ENCODE peak calls at places on chromosomes 7 and 10, in nine cellular contexts. U, P, D, Y, V, Z, Q, K and B are unnamed samples.

GRCh38 chr7:102170417-102170970 is 116.2 kb upstream of the SH2B2 start:
- DNase-seq in U (no peak), P (no peak), D (no peak), Y (peak; percentile 13), V (no peak), Z (no peak), Q (no peak), K (peak; percentile 73), B (peak; percentile 85)

GRCh38 chr7:18444856-18445255 is 50.7 kb upstream of the HDAC9 start:
- DNase-seq in U (no peak), P (no peak), D (no peak), Y (no peak), V (no peak), Z (no peak), Q (no peak), K (no peak), B (peak; percentile 5)

GRCh38 chr10:128419466-128420019 is 293.3 kb upstream of the MKI67 start:
- DNase-seq in U (no peak), P (no peak), D (no peak), Y (no peak), V (no peak), Z (no peak), Q (no peak), K (no peak), B (no peak)

GRCh38 chr7:102152672-102153585 is 133.7 kb upstream of the SH2B2 start:
- DNase-seq in U (no peak), P (no peak), D (peak; percentile 42), Y (peak; percentile 48), V (peak; percentile 36), Z (peak; percentile 63), Q (no peak), K (peak; percentile 22), B (peak; percentile 88)

GRCh38 chr7:80954181-80954580 is 35.3 kb upstream of the SEMA3C start:
- DNase-seq in U (no peak), P (no peak), D (no peak), Y (no peak), V (no peak), Z (no peak), Q (no peak), K (no peak), B (no peak)

GRCh38 chr7:94650137-94650536 is 5.8 kb downstream of the SGCE start:
- DNase-seq in U (no peak), P (no peak), D (peak; percentile 35), Y (no peak), V (no peak), Z (no peak), Q (no peak), K (no peak), B (no peak)

GRCh38 chr10:62723375-62723774 is 81.1 kb upstream of the ADO start:
- DNase-seq in U (no peak), P (no peak), D (no peak), Y (no peak), V (no peak), Z (no peak), Q (no peak), K (no peak), B (no peak)

GRCh38 chr7:73369009-73369408 is 41.0 kb downstream of the FKBP6 start:
- DNase-seq in U (no peak), P (no peak), D (no peak), Y (no peak), V (no peak), Z (no peak), Q (no peak), K (no peak), B (no peak)

GRCh38 chr10:17115683-17116082 is 13.9 kb downstream of the CUBN start:
- DNase-seq in U (no peak), P (no peak), D (no peak), Y (no peak), V (no peak), Z (peak; percentile 51), Q (no peak), K (peak; percentile 61), B (no peak)

GRCh38 chr7:6273380-6273837 is 985 bp upstream of the CYTH3 start:
- DNase-seq in U (no peak), P (no peak), D (no peak), Y (no peak), V (peak; percentile 50), Z (no peak), Q (no peak), K (no peak), B (peak; percentile 40)

DNA sequence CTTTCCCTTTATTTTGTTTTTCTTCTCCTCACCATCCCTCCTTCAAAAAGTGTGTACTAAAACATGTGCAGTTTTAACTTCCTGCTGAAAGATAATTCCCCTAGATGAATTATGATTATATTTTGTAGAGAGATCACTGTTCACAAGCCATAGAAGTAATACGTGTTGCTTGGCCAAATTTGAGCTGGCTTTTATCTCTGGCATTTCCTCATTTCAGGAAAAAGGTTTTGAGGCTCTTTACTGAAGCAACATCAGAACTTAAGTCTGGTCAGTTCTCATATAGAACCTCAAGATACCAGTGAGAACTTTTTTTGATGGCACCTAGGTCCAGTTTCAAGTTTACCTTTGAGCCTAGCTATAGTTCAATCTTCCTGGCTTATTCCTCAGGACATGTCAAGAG is 463.3 kb downstream of the INHBA start:
- DNase-seq in U (no peak), P (no peak), D (no peak), Y (no peak), V (no peak), Z (no peak), Q (no peak), K (no peak), B (no peak)
- H3K36me3 ChIP-seq in U (no peaks in the 10 kb centered on the region), P (no peaks in the 10 kb centered on the region), D (no peaks in the 10 kb centered on the region), Y (no peaks in the 10 kb centered on the region), V (no peaks in the 10 kb centered on the region), Z (no peaks in the 10 kb centered on the region), Q (no peaks in the 10 kb centered on the region), K (no peaks in the 10 kb centered on the region), B (no peaks in the 10 kb centered on the region)

DNA sequence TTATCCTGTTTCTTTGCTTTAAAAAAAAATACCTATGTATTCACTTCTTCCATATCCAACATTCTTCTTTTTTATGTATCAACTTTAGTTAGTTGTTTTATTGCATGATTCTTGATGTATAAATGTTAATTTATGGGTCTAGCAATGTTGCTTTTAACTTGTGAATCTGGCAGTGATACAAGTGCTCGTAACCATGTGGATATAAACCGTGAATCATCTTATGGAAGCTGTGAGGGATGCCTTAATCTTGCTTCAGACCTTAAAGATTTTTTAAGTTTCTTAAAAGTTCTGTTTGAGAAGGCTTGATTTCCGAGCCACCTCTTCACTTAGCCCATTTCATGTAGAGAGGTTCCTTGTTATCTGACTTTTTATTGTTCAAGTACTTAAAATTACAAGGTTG is 25.9 kb downstream of the HELLS start:
- DNase-seq in U (no peak), P (no peak), D (no peak), Y (no peak), V (no peak), Z (peak; percentile 58), Q (no peak), K (no peak), B (no peak)
- H3K4me3 ChIP-seq in U (no peak overlapping the region), P (no peak overlapping the region), D (no peak overlapping the region), Y (no peak overlapping the region), V (no peak overlapping the region), Z (no peak overlapping the region), Q (no peak overlapping the region), K (no peak overlapping the region), B (no peak overlapping the region)

DNA sequence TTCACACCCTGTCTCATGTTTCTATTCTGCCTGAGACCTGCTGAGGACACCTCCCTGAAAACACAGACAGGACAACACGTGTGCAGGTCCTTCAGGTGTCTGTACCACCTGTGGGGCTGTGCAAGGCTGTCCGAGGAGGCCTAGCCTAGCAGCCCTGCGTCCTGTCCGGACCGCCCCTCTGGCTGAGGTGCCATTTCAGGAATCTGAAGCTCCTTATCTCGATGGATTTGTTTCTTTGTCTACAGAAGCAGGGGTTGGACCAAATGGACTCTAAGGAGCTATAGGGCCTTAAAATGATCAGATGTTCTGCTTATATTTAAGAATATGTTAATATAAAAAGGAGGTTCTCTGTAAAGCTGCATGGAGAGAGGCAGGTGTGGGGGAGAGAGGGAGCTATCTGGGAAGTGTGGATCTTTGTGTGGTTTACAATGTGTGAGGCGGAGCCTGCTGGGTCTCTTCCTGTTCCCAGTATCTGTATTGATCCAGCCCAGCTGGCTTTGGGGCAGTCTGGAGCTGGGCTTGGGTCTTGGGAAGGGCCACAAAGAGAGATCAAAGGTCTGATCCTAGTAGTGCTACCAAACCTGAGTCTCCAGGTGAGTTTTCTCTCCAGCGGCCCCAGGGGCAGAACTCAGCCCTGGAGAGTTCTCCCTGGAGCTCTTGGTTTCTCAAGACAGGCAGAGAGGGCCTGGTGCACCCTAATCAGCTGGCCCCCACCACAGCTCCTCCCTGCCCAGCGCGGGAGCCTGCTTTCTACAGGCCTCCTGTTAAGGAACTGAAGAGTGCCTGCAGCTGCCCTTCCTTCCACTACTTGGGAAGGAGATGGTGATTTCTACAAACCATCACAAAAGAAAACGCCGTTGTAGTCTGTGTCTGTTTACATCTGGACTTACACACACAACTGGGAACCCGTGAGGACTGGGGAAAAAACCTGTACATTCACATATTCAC is 3.4 kb upstream of the MNX1 start:
- DNase-seq in U (no peak), P (no peak), D (no peak), Y (no peak), V (no peak), Z (no peak), Q (no peak), K (no peak), B (peak; percentile 81)
- H3K27me3 ChIP-seq in U (peaks cover 46% of the 10 kb centered on the region), P (peaks cover 97% of the 10 kb centered on the region), D (peaks cover 2% of the 10 kb centered on the region), Y (peaks cover 93% of the 10 kb centered on the region), V (peaks cover 40% of the 10 kb centered on the region), Z (peaks cover 93% of the 10 kb centered on the region), Q (peaks cover 93% of the 10 kb centered on the region), K (peaks cover 96% of the 10 kb centered on the region), B (peaks cover 96% of the 10 kb centered on the region)

DNA sequence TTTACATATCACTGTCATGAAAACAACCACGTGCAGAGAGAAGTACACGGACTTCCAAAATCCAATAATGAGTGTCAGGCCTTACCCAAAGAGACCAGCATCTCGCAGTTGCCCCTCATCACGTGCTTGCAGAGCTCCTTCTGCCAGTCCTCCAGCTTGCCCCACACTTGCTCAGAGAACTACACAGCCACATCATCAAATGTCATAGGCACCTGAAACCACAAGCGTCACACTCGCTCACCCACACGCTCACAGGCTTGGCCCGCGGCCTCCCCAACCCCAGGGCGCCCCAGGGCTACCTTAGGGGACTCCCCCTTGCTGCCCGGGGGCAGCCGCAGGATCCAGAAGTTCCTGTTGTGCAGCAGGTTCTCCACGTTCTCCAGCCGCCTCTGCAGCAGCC is 123.4 kb upstream of the ZNF746 start:
- DNase-seq in U (peak; percentile 19), P (no peak), D (no peak), Y (no peak), V (no peak), Z (no peak), Q (no peak), K (no peak), B (no peak)
- H3K36me3 ChIP-seq in U (peaks cover 50% of the 10 kb centered on the region), P (no peaks in the 10 kb centered on the region), D (peaks cover 16% of the 10 kb centered on the region), Y (peaks cover 49% of the 10 kb centered on the region), V (no peaks in the 10 kb centered on the region), Z (peaks cover 44% of the 10 kb centered on the region), Q (peaks cover 54% of the 10 kb centered on the region), K (peaks cover 27% of the 10 kb centered on the region), B (peaks cover 17% of the 10 kb centered on the region)